ENCODE peak calls at places on chromosome 12, in ten cellular contexts. C, H, N, T, E, X, A, D, G and B are unnamed samples.

GRCh38 chr12:12734054-12734453 is 16.9 kb downstream of the CDKN1B start:
- DNase-seq in C (no peak), H (no peak), N (no peak), T (no peak), E (peak; percentile 77), X (no peak), A (no peak), D (no peak), G (no peak), B (no peak)

GRCh38 chr12:46965880-46966279 is 113.5 kb upstream of the PCED1B start:
- DNase-seq in C (no peak), H (no peak), N (no peak), T (no peak), E (no peak), X (no peak), A (no peak), D (no peak), G (no peak), B (no peak)

GRCh38 chr12:3492868-3493224 is 1.8 kb downstream of the PRMT8 start:
- DNase-seq in C (no peak), H (no peak), N (no peak), T (no peak), E (no peak), X (no peak), A (no peak), D (no peak), G (no peak), B (no peak)

GRCh38 chr12:123055281-123055766 is 74.8 kb downstream of the ARL6IP4 start:
- DNase-seq in C (no peak), H (no peak), N (no peak), T (no peak), E (no peak), X (no peak), A (no peak), D (no peak), G (no peak), B (no peak)

GRCh38 chr12:78931466-78931990 is 67.0 kb downstream of the SYT1 start:
- DNase-seq in C (no peak), H (no peak), N (no peak), T (no peak), E (no peak), X (no peak), A (no peak), D (no peak), G (no peak), B (no peak)

GRCh38 chr12:89494411-89495231 is 30.0 kb downstream of the GALNT4 start:
- DNase-seq in C (peak; percentile 9), H (peak; percentile 51), N (peak; percentile 66), T (no peak), E (no peak), X (no peak), A (no peak), D (no peak), G (no peak), B (no peak)

GRCh38 chr12:5189173-5189572 is 145.5 kb downstream of the KCNA5 start:
- DNase-seq in C (no peak), H (no peak), N (no peak), T (no peak), E (no peak), X (no peak), A (no peak), D (no peak), G (no peak), B (no peak)

GRCh38 chr12:112837629-112838191 is 46.2 kb downstream of the RPH3A start:
- DNase-seq in C (no peak), H (peak; percentile 74), N (no peak), T (no peak), E (peak; percentile 47), X (no peak), A (no peak), D (no peak), G (no peak), B (no peak)

GRCh38 chr12:118682656-118683055 is 298.7 kb upstream of the SRRM4 start:
- DNase-seq in C (no peak), H (no peak), N (no peak), T (no peak), E (no peak), X (no peak), A (no peak), D (no peak), G (no peak), B (no peak)

GRCh38 chr12:93243689-93244513 is 133.8 kb upstream of the NUDT4 start:
- DNase-seq in C (no peak), H (peak; percentile 93), N (no peak), T (no peak), E (peak; percentile 79), X (no peak), A (peak; percentile 94), D (no peak), G (peak; percentile 52), B (no peak)